ENCODE peak calls at places on chromosomes 13 and 19, in ten cellular contexts. C is heart right ventricle, E is psoas muscle, Y is fibroblast of lung, G is heart left ventricle, H is left ventricle myocardium inferior, J is Caco-2, D is neural progenitor cell, N is mammary epithelial cell, P is left lung. Q is an unnamed sample. For H3K9me3, the result is how much of the 10 kb centered on the place peaks cover.

GRCh38 chr13:74134777-74135305 is 637 bp upstream of the KLF12 start:
- DNase-seq in C (peak), E (no peak), Y (no peak), G (peak), H (peak), J (peak), D (peak), N (no peak), P (peak), Q (peak)

GRCh38 chr13:60047943-60048342 is 115.8 kb downstream of the DIAPH3 start:
- DNase-seq in C (no peak), E (no peak), Y (peak), G (no peak), H (no peak), J (no peak), D (peak), N (peak), P (no peak), Q (no peak)

GRCh38 chr19:33393286-33394005 is 19.9 kb downstream of the CEBPG start:
- DNase-seq in C (no peak), E (peak), Y (no peak), G (peak), H (peak), J (peak), D (peak), N (no peak), P (peak), Q (no peak)

GRCh38 chr13:97001641-97002040 is 7.4 kb upstream of the OXGR1 start:
- DNase-seq in C (no peak), E (no peak), Y (no peak), G (no peak), H (no peak), J (no peak), D (no peak), N (no peak), P (no peak), Q (no peak)

GRCh38 chr19:14093117-14093784 is 2.7 kb upstream of the SAMD1 start:
- DNase-seq in C (no peak), E (no peak), Y (no peak), G (no peak), H (no peak), J (no peak), D (no peak), N (no peak), P (no peak), Q (no peak)

GRCh38 chr13:105328212-105328611 is 1207.2 kb downstream of the EFNB2 start:
- DNase-seq in C (no peak), E (no peak), Y (no peak), G (no peak), H (no peak), J (no peak), D (no peak), N (no peak), P (no peak), Q (no peak)

GRCh38 chr19:5255602-5256231 is 84.9 kb downstream of the PTPRS start:
- DNase-seq in C (no peak), E (no peak), Y (no peak), G (no peak), H (no peak), J (no peak), D (no peak), N (no peak), P (no peak), Q (no peak)

GRCh38 chr19:7691497-7691896 is 10.4 kb downstream of the FCER2 start:
- DNase-seq in C (no peak), E (no peak), Y (no peak), G (no peak), H (no peak), J (no peak), D (no peak), N (no peak), P (no peak), Q (no peak)

GRCh38 chr13:44523176-44524017 is 52.7 kb downstream of the TSC22D1 start:
- DNase-seq in C (no peak), E (no peak), Y (peak), G (no peak), H (no peak), J (no peak), D (no peak), N (peak), P (no peak), Q (no peak)

GRCh38 chr13:36551445-36551844 is 119.2 kb downstream of the CCNA1 start:
- DNase-seq in C (no peak), E (no peak), Y (no peak), G (no peak), H (no peak), J (no peak), D (no peak), N (no peak), P (no peak), Q (no peak)

GRCh38 chr13:102021777-102022176 is 380.1 kb downstream of the FGF14 start:
- DNase-seq in C (no peak), E (no peak), Y (no peak), G (no peak), H (no peak), J (no peak), D (no peak), N (no peak), P (no peak), Q (no peak)

GRCh38 chr13:73273737-73274136 is 214.9 kb downstream of the KLF5 start:
- DNase-seq in C (no peak), E (no peak), Y (peak), G (no peak), H (no peak), J (no peak), D (no peak), N (peak), P (no peak), Q (no peak)

GRCh38 chr19:3821857-3822364 is 35.7 kb upstream of the MATK start:
- DNase-seq in C (peak), E (peak), Y (no peak), G (peak), H (peak), J (no peak), D (peak), N (no peak), P (peak), Q (peak)

GRCh38 chr19:372306-372890 is 27.8 kb upstream of the MIER2 start:
- DNase-seq in C (peak), E (peak), Y (peak), G (peak), H (peak), J (no peak), D (no peak), N (no peak), P (no peak), Q (no peak)

GRCh38 chr19:23762884-23763711 is 4.4 kb upstream of the ZNF681 start:
- DNase-seq in C (peak), E (peak), Y (peak), G (peak), H (peak), J (peak), D (peak), N (peak), P (peak), Q (peak)

GRCh38 chr19:15195381-15195964 is 5.3 kb downstream of the NOTCH3 start:
- DNase-seq in C (peak), E (peak), Y (peak), G (peak), H (peak), J (peak), D (peak), N (peak), P (peak), Q (no peak)

GRCh38 chr19:39733841-39734240 is 4.0 kb downstream of the CLC start:
- DNase-seq in C (no peak), E (no peak), Y (no peak), G (no peak), H (no peak), J (no peak), D (no peak), N (no peak), P (no peak), Q (no peak)

GRCh38 chr13:75685239-75685697 is 49.1 kb downstream of the LMO7 start:
- DNase-seq in C (no peak), E (no peak), Y (peak), G (no peak), H (no peak), J (peak), D (peak), N (peak), P (no peak), Q (no peak)

GRCh38 chr19:53980553-53981407 is 10.7 kb upstream of the CACNG6 start:
- DNase-seq in C (no peak), E (peak), Y (peak), G (no peak), H (no peak), J (no peak), D (peak), N (peak), P (no peak), Q (no peak)

GRCh38 chr13:50387124-50387581 is 371.9 kb downstream of the KCNRG start:
- DNase-seq in C (peak), E (peak), Y (peak), G (peak), H (peak), J (peak), D (peak), N (no peak), P (peak), Q (peak)

GRCh38 chr19:6415592-6416190 is 8.9 kb downstream of the KHSRP start:
- DNase-seq in C (no peak), E (no peak), Y (no peak), G (no peak), H (no peak), J (no peak), D (no peak), N (no peak), P (no peak), Q (no peak)

GRCh38 chr19:41530184-41530534 is 45.8 kb upstream of the CEACAM21 start:
- DNase-seq in C (no peak), E (no peak), Y (no peak), G (no peak), H (no peak), J (no peak), D (no peak), N (no peak), P (no peak), Q (no peak)

GRCh38 chr13:50358715-50359367 is 343.6 kb downstream of the KCNRG start:
- DNase-seq in C (no peak), E (no peak), Y (no peak), G (no peak), H (no peak), J (no peak), D (no peak), N (no peak), P (no peak), Q (no peak)

DNA sequence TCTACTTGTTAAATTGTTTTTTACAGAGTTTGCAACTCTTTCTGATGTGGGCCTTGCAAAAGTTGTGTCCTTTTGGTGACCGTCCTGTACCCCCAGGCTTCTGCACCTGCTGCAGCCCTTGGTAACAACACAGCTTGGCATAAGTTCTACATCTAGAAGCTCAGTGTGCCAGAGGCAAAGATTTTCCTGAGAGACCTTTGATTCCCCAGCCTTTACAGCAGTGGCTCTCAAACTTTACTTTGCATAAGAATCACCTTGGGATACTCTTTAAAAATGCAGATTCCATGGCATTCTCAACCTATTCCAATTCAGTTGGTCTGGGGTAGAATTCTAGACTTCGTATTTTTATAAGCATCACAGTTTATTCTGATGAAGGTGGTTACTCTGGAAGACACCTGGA is 260.9 kb downstream of the DCT start:
- DNase-seq in C (no peak), E (no peak), Y (no peak), G (no peak), H (no peak), J (no peak), D (no peak), N (no peak), P (no peak), Q (no peak)
- TF ChIP-seq CTCF in C (no peak), E (no peak), Y (no peak), G (no peak), H (no peak), J (no peak), D (no peak), N (no peak), P (no peak), Q (no peak)

GRCh38 chr13:113607056-113607455 is 22.5 kb downstream of the TFDP1 start:
- DNase-seq in C (no peak), E (no peak), Y (no peak), G (no peak), H (no peak), J (no peak), D (no peak), N (no peak), P (no peak), Q (no peak)

GRCh38 chr13:113608967-113609533 is 24.5 kb downstream of the TFDP1 start:
- DNase-seq in C (no peak), E (no peak), Y (no peak), G (no peak), H (no peak), J (no peak), D (no peak), N (no peak), P (no peak), Q (no peak)

GRCh38 chr13:113605866-113606438 is 21.4 kb downstream of the TFDP1 start:
- DNase-seq in C (no peak), E (no peak), Y (no peak), G (no peak), H (no peak), J (no peak), D (no peak), N (no peak), P (no peak), Q (no peak)

GRCh38 chr13:113608246-113608635 is 23.7 kb downstream of the TFDP1 start:
- DNase-seq in C (no peak), E (no peak), Y (no peak), G (no peak), H (no peak), J (no peak), D (no peak), N (no peak), P (no peak), Q (no peak)

GRCh38 chr13:113607477-113608245 is 23.1 kb downstream of the TFDP1 start:
- DNase-seq in C (no peak), E (no peak), Y (no peak), G (no peak), H (no peak), J (no peak), D (no peak), N (no peak), P (peak), Q (no peak)
- H3K9me3 ChIP-seq in C (under half), E (under half), Y (under half), G (under half), H (under half), J (under half), D (under half), N (under half), P (under half), Q (under half)

GRCh38 chr13:103883152-103883551 is 816.9 kb upstream of the SLC10A2 start:
- DNase-seq in C (peak), E (peak), Y (peak), G (peak), H (peak), J (peak), D (peak), N (peak), P (peak), Q (peak)
- TF ChIP-seq CTCF in C (peak), E (peak), Y (peak), G (peak), H (peak), J (peak), D (peak), N (peak), P (peak), Q (peak)

GRCh38 chr19:44228318-44228717 is 16.0 kb downstream of the ZNF227 start:
- DNase-seq in C (no peak), E (no peak), Y (no peak), G (no peak), H (no peak), J (no peak), D (no peak), N (no peak), P (no peak), Q (no peak)

GRCh38 chr19:44236384-44236783 is 23.3 kb upstream of the ZNF233 start:
- DNase-seq in C (no peak), E (no peak), Y (no peak), G (no peak), H (no peak), J (no peak), D (no peak), N (no peak), P (no peak), Q (no peak)

GRCh38 chr19:44232867-44233266 is 20.5 kb downstream of the ZNF227 start:
- DNase-seq in C (no peak), E (no peak), Y (no peak), G (no peak), H (no peak), J (no peak), D (no peak), N (no peak), P (no peak), Q (no peak)
- H3K9me3 ChIP-seq in C (under half), E (half or more), Y (under half), G (under half), H (half or more), J (under half), D (under half), N (under half), P (half or more), Q (half or more)

GRCh38 chr19:37989855-37990254 is 82.8 kb downstream of the SIPA1L3 start:
- DNase-seq in C (no peak), E (no peak), Y (no peak), G (no peak), H (no peak), J (no peak), D (peak), N (no peak), P (no peak), Q (no peak)

GRCh38 chr19:37988758-37989635 is 82.0 kb downstream of the SIPA1L3 start:
- DNase-seq in C (no peak), E (no peak), Y (peak), G (no peak), H (no peak), J (no peak), D (peak), N (no peak), P (no peak), Q (no peak)

GRCh38 chr19:37990362-37990761 is 83.4 kb downstream of the SIPA1L3 start:
- DNase-seq in C (no peak), E (no peak), Y (peak), G (no peak), H (no peak), J (peak), D (no peak), N (peak), P (peak), Q (no peak)

GRCh38 chr19:37986048-37986750 is 79.2 kb downstream of the SIPA1L3 start:
- DNase-seq in C (no peak), E (no peak), Y (no peak), G (no peak), H (no peak), J (no peak), D (no peak), N (no peak), P (no peak), Q (no peak)

GRCh38 chr19:37987356-37988332 is 80.6 kb downstream of the SIPA1L3 start:
- DNase-seq in C (no peak), E (no peak), Y (no peak), G (no peak), H (no peak), J (no peak), D (peak), N (no peak), P (no peak), Q (no peak)
- TF ChIP-seq CTCF in C (no peak), E (no peak), Y (peak), G (no peak), H (no peak), J (no peak), D (peak), N (peak), P (no peak), Q (no peak)

GRCh38 chr13:110743687-110744086 is 30.2 kb downstream of the ING1 start:
- DNase-seq in C (no peak), E (no peak), Y (no peak), G (no peak), H (no peak), J (no peak), D (no peak), N (no peak), P (no peak), Q (no peak)
- H3K9me3 ChIP-seq in C (under half), E (under half), Y (under half), G (under half), H (under half), J (under half), D (under half), N (under half), P (under half), Q (under half)

GRCh38 chr13:28413999-28414398 is 80.9 kb downstream of the FLT1 start:
- DNase-seq in C (no peak), E (no peak), Y (no peak), G (no peak), H (no peak), J (no peak), D (no peak), N (no peak), P (no peak), Q (no peak)

GRCh38 chr13:28412981-28413380 is 81.9 kb downstream of the FLT1 start:
- DNase-seq in C (peak), E (peak), Y (no peak), G (peak), H (peak), J (no peak), D (no peak), N (no peak), P (no peak), Q (no peak)

GRCh38 chr13:28411859-28412353 is 83.0 kb downstream of the FLT1 start:
- DNase-seq in C (no peak), E (no peak), Y (no peak), G (no peak), H (no peak), J (no peak), D (no peak), N (no peak), P (no peak), Q (no peak)

GRCh38 chr13:28421674-28422410 is 73.1 kb downstream of the FLT1 start:
- DNase-seq in C (no peak), E (no peak), Y (no peak), G (no peak), H (no peak), J (no peak), D (no peak), N (no peak), P (no peak), Q (no peak)

DNA sequence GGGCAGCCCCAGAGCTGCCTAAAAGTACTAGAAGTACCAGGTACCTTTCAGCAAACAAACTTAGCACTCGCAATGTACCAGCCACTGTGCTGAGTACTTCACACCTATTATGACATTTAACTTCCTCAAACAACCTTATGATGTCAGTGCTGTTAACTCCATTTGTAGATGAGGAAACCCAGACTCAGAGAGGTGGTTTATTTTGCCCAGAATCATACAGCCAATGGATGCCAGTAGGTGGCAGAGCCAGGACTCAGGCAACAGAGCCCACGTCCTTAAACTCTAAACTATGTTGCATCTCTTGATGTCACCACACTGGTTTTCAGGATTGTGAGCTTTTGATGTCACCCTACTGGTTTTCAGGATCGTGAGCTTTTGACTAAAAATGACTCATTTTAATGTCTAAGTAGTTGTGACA is 78.9 kb downstream of the FLT1 start:
- DNase-seq in C (no peak), E (no peak), Y (no peak), G (no peak), H (no peak), J (no peak), D (no peak), N (no peak), P (no peak), Q (no peak)
- TF ChIP-seq CTCF in C (no peak), E (no peak), Y (no peak), G (no peak), H (no peak), J (no peak), D (no peak), N (no peak), P (no peak), Q (no peak)

GRCh38 chr13:103794526-103794925 is 728.3 kb upstream of the SLC10A2 start:
- DNase-seq in C (no peak), E (no peak), Y (no peak), G (no peak), H (no peak), J (no peak), D (peak), N (no peak), P (no peak), Q (no peak)

GRCh38 chr13:103799028-103799427 is 732.8 kb upstream of the SLC10A2 start:
- DNase-seq in C (no peak), E (no peak), Y (no peak), G (no peak), H (no peak), J (no peak), D (no peak), N (no peak), P (no peak), Q (no peak)

DNA sequence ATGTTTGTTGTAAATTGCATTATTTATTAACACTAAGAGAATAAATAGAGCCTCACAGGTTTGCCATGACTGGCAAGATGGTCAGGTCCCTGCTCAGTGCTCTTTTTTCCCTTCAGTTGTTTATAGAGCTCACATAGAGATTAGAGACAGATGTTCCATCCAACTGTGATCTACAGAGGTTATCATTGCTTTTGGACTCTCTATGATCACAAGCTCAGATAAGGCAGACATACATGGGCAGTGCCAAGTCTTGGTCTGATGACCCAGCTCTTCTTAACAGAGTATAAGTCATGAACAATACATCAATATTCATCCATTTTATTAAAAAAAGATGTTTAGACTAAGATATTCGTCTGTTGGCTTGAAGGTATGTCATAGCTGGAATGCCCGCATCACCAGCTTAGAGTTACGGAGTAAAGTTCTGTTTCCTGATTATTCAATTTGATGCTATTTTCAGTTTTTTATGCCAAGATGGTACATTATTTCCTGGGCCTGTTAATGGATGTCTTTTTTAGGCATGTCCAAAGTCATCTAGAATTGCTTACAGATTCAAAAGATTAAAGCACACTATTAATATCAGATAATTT is 729.8 kb upstream of the SLC10A2 start:
- DNase-seq in C (no peak), E (no peak), Y (no peak), G (no peak), H (no peak), J (no peak), D (no peak), N (no peak), P (no peak), Q (no peak)
- H3K9me3 ChIP-seq in C (under half), E (under half), Y (under half), G (under half), H (under half), J (under half), D (under half), N (under half), P (under half), Q (under half)

Q was measured in tibial nerve.